ENCODE peak calls at places on chromosome 14, in seven cellular contexts. A, W, Z, R, L, F and V are unnamed samples.

GRCh38 chr14:54665938-54666337 is 99.0 kb downstream of the SAMD4A start:
- DNase-seq in A (no peak), W (no peak), Z (no peak), R (no peak), L (no peak), F (no peak), V (no peak)

GRCh38 chr14:56170028-56170427 is 51.8 kb downstream of the PELI2 start:
- DNase-seq in A (peak), W (no peak), Z (no peak), R (no peak), L (no peak), F (no peak), V (no peak)

GRCh38 chr14:95156765-95157194 is 549 bp downstream of the DICER1 start:
- DNase-seq in A (peak), W (no peak), Z (peak), R (peak), L (peak), F (peak), V (no peak)

GRCh38 chr14:33551963-33552362 is 398.9 kb downstream of the EGLN3 start:
- DNase-seq in A (no peak), W (no peak), Z (no peak), R (no peak), L (no peak), F (peak), V (no peak)

GRCh38 chr14:103628221-103628683 is 759 bp upstream of the KLC1 start:
- DNase-seq in A (peak), W (peak), Z (peak), R (peak), L (peak), F (peak), V (no peak)

GRCh38 chr14:64186231-64187129 is 107.7 kb downstream of the ESR2 start:
- DNase-seq in A (no peak), W (no peak), Z (peak), R (no peak), L (no peak), F (peak), V (no peak)

GRCh38 chr14:100067971-100068959 is 3.0 kb downstream of the EVL start:
- DNase-seq in A (peak), W (peak), Z (peak), R (peak), L (no peak), F (no peak), V (no peak)

GRCh38 chr14:62027958-62028357 is 265.7 kb downstream of the SNAPC1 start:
- DNase-seq in A (no peak), W (no peak), Z (no peak), R (no peak), L (no peak), F (no peak), V (no peak)

GRCh38 chr14:36241183-36241582 is 64.7 kb upstream of the PTCSC3 start:
- DNase-seq in A (no peak), W (no peak), Z (no peak), R (no peak), L (no peak), F (no peak), V (no peak)

GRCh38 chr14:76500011-76500410 is 124.1 kb downstream of the ESRRB start:
- DNase-seq in A (peak), W (no peak), Z (no peak), R (peak), L (no peak), F (no peak), V (no peak)

GRCh38 chr14:102396531-102396930 is 33.8 kb downstream of the TECPR2 start:
- DNase-seq in A (no peak), W (no peak), Z (no peak), R (no peak), L (no peak), F (no peak), V (no peak)

GRCh38 chr14:69500736-69501135 is 16.2 kb downstream of the PLEKHD1 start:
- DNase-seq in A (no peak), W (no peak), Z (no peak), R (no peak), L (no peak), F (no peak), V (no peak)

GRCh38 chr14:70013269-70013873 is 134.2 kb downstream of the SMOC1 start:
- DNase-seq in A (peak), W (no peak), Z (peak), R (no peak), L (peak), F (peak), V (no peak)

GRCh38 chr14:65462411-65462810 is 49.9 kb downstream of the FUT8 start:
- DNase-seq in A (peak), W (no peak), Z (no peak), R (no peak), L (no peak), F (no peak), V (no peak)

GRCh38 chr14:58705066-58705465 is 67.3 kb downstream of the DACT1 start:
- DNase-seq in A (no peak), W (no peak), Z (no peak), R (no peak), L (no peak), F (no peak), V (no peak)

GRCh38 chr14:64421166-64421565 is 33.0 kb downstream of the MTHFD1 start:
- DNase-seq in A (peak), W (no peak), Z (no peak), R (no peak), L (no peak), F (no peak), V (no peak)

GRCh38 chr14:92728781-92729364 is 19.6 kb downstream of the LGMN start:
- DNase-seq in A (peak), W (no peak), Z (peak), R (peak), L (no peak), F (no peak), V (no peak)

GRCh38 chr14:20489093-20489994 is 16.0 kb upstream of the RNASE10 start:
- DNase-seq in A (peak), W (no peak), Z (no peak), R (no peak), L (no peak), F (no peak), V (no peak)

GRCh38 chr14:104214411-104214810 is 76.0 kb downstream of the KIF26A start:
- DNase-seq in A (no peak), W (no peak), Z (no peak), R (no peak), L (no peak), F (no peak), V (no peak)

GRCh38 chr14:23442721-23443356 is 7.4 kb upstream of the MYH7 start:
- DNase-seq in A (no peak), W (no peak), Z (no peak), R (peak), L (no peak), F (peak), V (no peak)

GRCh38 chr14:60294670-60295069 is 45.6 kb downstream of the PPM1A start:
- DNase-seq in A (no peak), W (no peak), Z (no peak), R (no peak), L (no peak), F (no peak), V (no peak)

GRCh38 chr14:94056579-94057308 is 24.3 kb downstream of the DDX24 start:
- DNase-seq in A (no peak), W (no peak), Z (no peak), R (no peak), L (no peak), F (no peak), V (no peak)

GRCh38 chr14:76053576-76054369 is 68.2 kb downstream of the IFT43 start:
- DNase-seq in A (no peak), W (no peak), Z (no peak), R (no peak), L (no peak), F (no peak), V (no peak)

GRCh38 chr14:49999216-49999761 is 106.4 kb downstream of the ARF6 start:
- DNase-seq in A (peak), W (peak), Z (peak), R (peak), L (peak), F (peak), V (no peak)

GRCh38 chr14:39229222-39229543 is 4.5 kb upstream of the MIA2 start:
- DNase-seq in A (peak), W (no peak), Z (no peak), R (no peak), L (no peak), F (no peak), V (no peak)

DNA sequence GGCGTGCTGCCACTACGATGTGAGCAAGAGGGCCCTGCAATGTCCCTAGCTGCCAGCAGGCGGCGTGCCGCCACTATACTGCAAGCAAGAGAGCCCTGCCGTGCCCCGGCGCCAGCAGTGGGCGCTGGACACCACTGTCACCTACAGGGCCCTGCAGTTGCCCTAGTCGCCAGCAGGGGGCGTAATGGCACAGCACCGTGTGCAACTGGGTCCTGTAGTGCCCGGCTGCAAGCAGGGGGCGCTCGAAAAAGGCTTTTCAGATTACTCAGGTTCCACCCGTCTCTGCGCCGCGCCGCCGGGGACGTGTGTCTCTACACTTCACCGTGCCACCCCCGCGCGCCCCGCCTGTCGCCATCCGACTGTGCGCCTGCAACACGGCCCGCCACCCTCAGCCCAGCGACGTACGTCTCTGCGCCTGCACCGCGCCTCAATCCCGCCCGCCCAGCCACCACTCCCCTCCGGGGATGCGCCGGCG is 1356.9 kb downstream of the TMEM121 start:
- DNase-seq in A (no peak), W (no peak), Z (no peak), R (no peak), L (no peak), F (no peak), V (no peak)
- TF ChIP-seq CTCF in A (peak), W (no peak), Z (no peak), R (peak), L (peak), F (peak), V (peak)

GRCh38 chr14:97840159-97840558 is 1043.0 kb downstream of the VRK1 start:
- DNase-seq in A (no peak), W (no peak), Z (no peak), R (no peak), L (no peak), F (no peak), V (no peak)

GRCh38 chr14:97838986-97839385 is 1041.8 kb downstream of the VRK1 start:
- DNase-seq in A (no peak), W (no peak), Z (no peak), R (no peak), L (no peak), F (no peak), V (no peak)

GRCh38 chr14:97846156-97846555 is 1049.0 kb downstream of the VRK1 start:
- DNase-seq in A (no peak), W (no peak), Z (no peak), R (no peak), L (no peak), F (no peak), V (no peak)

GRCh38 chr14:97844042-97844441 is 1046.9 kb downstream of the VRK1 start:
- DNase-seq in A (no peak), W (no peak), Z (no peak), R (no peak), L (no peak), F (no peak), V (no peak)

DNA sequence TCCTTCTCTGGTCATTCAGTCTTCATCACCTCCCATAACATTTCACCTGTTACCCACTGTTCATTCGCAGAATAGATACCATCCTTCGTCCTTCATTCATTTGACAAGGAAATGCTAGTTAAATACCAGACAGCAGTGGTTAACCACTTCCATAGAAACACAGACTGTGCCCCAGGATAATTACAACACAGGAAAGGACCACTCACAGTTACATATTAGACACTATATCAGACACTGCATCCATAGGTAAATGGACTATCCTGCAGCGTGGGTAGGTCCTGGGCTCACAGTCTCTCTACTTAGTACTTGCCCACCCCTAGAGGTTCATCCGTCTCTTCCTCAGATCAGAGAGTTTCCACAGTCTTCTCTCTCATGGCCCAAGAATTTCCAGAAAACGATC is 1044.6 kb downstream of the VRK1 start:
- DNase-seq in A (no peak), W (no peak), Z (no peak), R (no peak), L (no peak), F (no peak), V (no peak)
- TF ChIP-seq CTCF in A (no peak), W (no peak), Z (no peak), R (no peak), L (no peak), F (no peak), V (no peak)

GRCh38 chr14:74792249-74793039 is 29.3 kb downstream of the YLPM1 start:
- DNase-seq in A (peak), W (no peak), Z (no peak), R (no peak), L (peak), F (no peak), V (no peak)

GRCh38 chr14:74794947-74795346 is 31.8 kb downstream of the YLPM1 start:
- DNase-seq in A (no peak), W (no peak), Z (no peak), R (no peak), L (no peak), F (no peak), V (no peak)

GRCh38 chr14:74793506-74794155 is 30.5 kb downstream of the YLPM1 start:
- DNase-seq in A (no peak), W (no peak), Z (no peak), R (no peak), L (peak), F (no peak), V (no peak)
- TF ChIP-seq CTCF in A (peak), W (no peak), Z (no peak), R (peak), L (no peak), F (peak), V (no peak)

DNA sequence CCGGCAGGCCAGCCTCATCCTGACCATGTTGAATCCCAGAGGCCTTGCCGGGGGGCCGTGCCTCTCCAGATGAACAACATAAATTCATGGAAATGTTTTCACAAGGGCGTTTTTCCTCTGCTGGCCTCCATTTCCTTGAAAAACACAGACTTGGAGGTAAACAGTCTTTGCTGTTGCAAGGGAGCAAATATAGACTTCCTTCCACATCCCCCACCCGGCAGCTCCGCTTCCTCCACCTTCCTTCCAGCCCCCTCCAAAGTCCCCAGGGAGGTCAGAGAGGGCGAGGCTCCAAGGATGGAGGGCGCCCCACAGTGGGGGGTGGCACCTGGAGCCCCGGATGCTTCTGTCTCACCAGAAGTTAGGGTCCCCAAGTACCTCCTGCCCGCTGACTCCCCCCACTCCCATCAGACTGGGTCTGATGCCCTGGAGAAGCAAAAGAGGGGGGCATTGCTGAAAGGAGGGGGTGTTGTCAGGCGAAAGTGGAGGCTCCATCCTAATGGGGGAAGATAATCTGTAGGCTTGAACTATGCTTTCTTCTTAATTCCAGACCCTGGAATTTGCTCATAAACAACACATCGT is 31.1 kb downstream of the CALM1 start:
- DNase-seq in A (no peak), W (no peak), Z (no peak), R (peak), L (peak), F (no peak), V (no peak)
- TF ChIP-seq CTCF in A (no peak), W (no peak), Z (no peak), R (no peak), L (no peak), F (no peak), V (no peak)